ENCODE peak calls at places on chromosomes 12 and 14, in eight cellular contexts. One of them, this sample, is unnamed.
A peak's percentile ranks its signal among the peaks of the same experiment; 100 is the strongest.

GRCh38 chr12:6644903-6645302 is 2.3 kb downstream of the ACRBP start:
- DNase-seq in pancreas: no peak
- DNase-seq in transverse colon: peak; percentile 54
- DNase-seq in cardiac fibroblast: no peak
- DNase-seq in HL-60: no peak
- DNase-seq in neuronal stem cell: no peak
- DNase-seq in fibroblast of mammary gland: no peak
- DNase-seq in colonic mucosa: peak; percentile 49
- DNase-seq in this sample: peak; percentile 72

GRCh38 chr12:50533203-50533584 is 28.4 kb downstream of the DIP2B start:
- DNase-seq in pancreas: no peak
- DNase-seq in transverse colon: no peak
- DNase-seq in cardiac fibroblast: no peak
- DNase-seq in HL-60: no peak
- DNase-seq in neuronal stem cell: no peak
- DNase-seq in fibroblast of mammary gland: no peak
- DNase-seq in colonic mucosa: no peak
- DNase-seq in this sample: no peak

GRCh38 chr12:26119391-26119981 is 5.4 kb downstream of the BHLHE41 start:
- DNase-seq in pancreas: no peak
- DNase-seq in transverse colon: no peak
- DNase-seq in cardiac fibroblast: peak; percentile 84
- DNase-seq in HL-60: peak; percentile 25
- DNase-seq in neuronal stem cell: no peak
- DNase-seq in fibroblast of mammary gland: peak; percentile 78
- DNase-seq in colonic mucosa: peak; percentile 40
- DNase-seq in this sample: no peak

GRCh38 chr12:112183141-112183581 is 57.8 kb downstream of the TRAFD1 start:
- DNase-seq in pancreas: no peak
- DNase-seq in transverse colon: no peak
- DNase-seq in cardiac fibroblast: peak; percentile 55
- DNase-seq in HL-60: no peak
- DNase-seq in neuronal stem cell: no peak
- DNase-seq in fibroblast of mammary gland: peak; percentile 42
- DNase-seq in colonic mucosa: no peak
- DNase-seq in this sample: no peak

GRCh38 chr12:31951008-31951407 is 8.2 kb upstream of the RESF1 start:
- DNase-seq in pancreas: no peak
- DNase-seq in transverse colon: no peak
- DNase-seq in cardiac fibroblast: no peak
- DNase-seq in HL-60: no peak
- DNase-seq in neuronal stem cell: no peak
- DNase-seq in fibroblast of mammary gland: no peak
- DNase-seq in colonic mucosa: no peak
- DNase-seq in this sample: no peak

GRCh38 chr14:36424478-36425102 is 95.4 kb downstream of the NKX2-1 start:
- DNase-seq in pancreas: no peak
- DNase-seq in transverse colon: no peak
- DNase-seq in cardiac fibroblast: no peak
- DNase-seq in HL-60: no peak
- DNase-seq in neuronal stem cell: no peak
- DNase-seq in fibroblast of mammary gland: no peak
- DNase-seq in colonic mucosa: no peak
- DNase-seq in this sample: no peak

GRCh38 chr12:47983541-47984115 is 20.2 kb downstream of the TMEM106C start:
- DNase-seq in pancreas: no peak
- DNase-seq in transverse colon: no peak
- DNase-seq in cardiac fibroblast: no peak
- DNase-seq in HL-60: no peak
- DNase-seq in neuronal stem cell: no peak
- DNase-seq in fibroblast of mammary gland: no peak
- DNase-seq in colonic mucosa: no peak
- DNase-seq in this sample: no peak

GRCh38 chr14:36524874-36525745 is 5.1 kb upstream of the NKX2-1 start:
- DNase-seq in pancreas: no peak
- DNase-seq in transverse colon: peak; percentile 36
- DNase-seq in cardiac fibroblast: no peak
- DNase-seq in HL-60: no peak
- DNase-seq in neuronal stem cell: peak; percentile 81
- DNase-seq in fibroblast of mammary gland: peak; percentile 32
- DNase-seq in colonic mucosa: peak; percentile 64
- DNase-seq in this sample: peak; percentile 50

GRCh38 chr12:11553871-11554533 is 95.5 kb upstream of the ETV6 start:
- DNase-seq in pancreas: peak; percentile 23
- DNase-seq in transverse colon: peak; percentile 58
- DNase-seq in cardiac fibroblast: peak; percentile 73
- DNase-seq in HL-60: peak; percentile 66
- DNase-seq in neuronal stem cell: peak; percentile 9
- DNase-seq in fibroblast of mammary gland: peak; percentile 59
- DNase-seq in colonic mucosa: peak; percentile 72
- DNase-seq in this sample: peak; percentile 46

GRCh38 chr12:11559941-11560340 is 89.5 kb upstream of the ETV6 start:
- DNase-seq in pancreas: no peak
- DNase-seq in transverse colon: no peak
- DNase-seq in cardiac fibroblast: no peak
- DNase-seq in HL-60: no peak
- DNase-seq in neuronal stem cell: no peak
- DNase-seq in fibroblast of mammary gland: no peak
- DNase-seq in colonic mucosa: no peak
- DNase-seq in this sample: no peak

GRCh38 chr12:11555743-11556625 is 93.5 kb upstream of the ETV6 start:
- DNase-seq in pancreas: peak; percentile 24
- DNase-seq in transverse colon: peak; percentile 49
- DNase-seq in cardiac fibroblast: no peak
- DNase-seq in HL-60: no peak
- DNase-seq in neuronal stem cell: no peak
- DNase-seq in fibroblast of mammary gland: no peak
- DNase-seq in colonic mucosa: peak; percentile 36
- DNase-seq in this sample: no peak

GRCh38 chr12:11555195-11555594 is 94.3 kb upstream of the ETV6 start:
- DNase-seq in pancreas: no peak
- DNase-seq in transverse colon: no peak
- DNase-seq in cardiac fibroblast: no peak
- DNase-seq in HL-60: no peak
- DNase-seq in neuronal stem cell: no peak
- DNase-seq in fibroblast of mammary gland: no peak
- DNase-seq in colonic mucosa: no peak
- DNase-seq in this sample: no peak
- H3K4me3 ChIP-seq in pancreas: no peak overlapping the region
- H3K4me3 ChIP-seq in transverse colon: peak overlapping the region; percentile 52
- H3K4me3 ChIP-seq in cardiac fibroblast: no peak overlapping the region
- H3K4me3 ChIP-seq in HL-60: no peak overlapping the region
- H3K4me3 ChIP-seq in neuronal stem cell: no peak overlapping the region
- H3K4me3 ChIP-seq in fibroblast of mammary gland: no peak overlapping the region
- H3K4me3 ChIP-seq in colonic mucosa: no peak overlapping the region
- H3K4me3 ChIP-seq in this sample: peak overlapping the region; percentile 44

DNA sequence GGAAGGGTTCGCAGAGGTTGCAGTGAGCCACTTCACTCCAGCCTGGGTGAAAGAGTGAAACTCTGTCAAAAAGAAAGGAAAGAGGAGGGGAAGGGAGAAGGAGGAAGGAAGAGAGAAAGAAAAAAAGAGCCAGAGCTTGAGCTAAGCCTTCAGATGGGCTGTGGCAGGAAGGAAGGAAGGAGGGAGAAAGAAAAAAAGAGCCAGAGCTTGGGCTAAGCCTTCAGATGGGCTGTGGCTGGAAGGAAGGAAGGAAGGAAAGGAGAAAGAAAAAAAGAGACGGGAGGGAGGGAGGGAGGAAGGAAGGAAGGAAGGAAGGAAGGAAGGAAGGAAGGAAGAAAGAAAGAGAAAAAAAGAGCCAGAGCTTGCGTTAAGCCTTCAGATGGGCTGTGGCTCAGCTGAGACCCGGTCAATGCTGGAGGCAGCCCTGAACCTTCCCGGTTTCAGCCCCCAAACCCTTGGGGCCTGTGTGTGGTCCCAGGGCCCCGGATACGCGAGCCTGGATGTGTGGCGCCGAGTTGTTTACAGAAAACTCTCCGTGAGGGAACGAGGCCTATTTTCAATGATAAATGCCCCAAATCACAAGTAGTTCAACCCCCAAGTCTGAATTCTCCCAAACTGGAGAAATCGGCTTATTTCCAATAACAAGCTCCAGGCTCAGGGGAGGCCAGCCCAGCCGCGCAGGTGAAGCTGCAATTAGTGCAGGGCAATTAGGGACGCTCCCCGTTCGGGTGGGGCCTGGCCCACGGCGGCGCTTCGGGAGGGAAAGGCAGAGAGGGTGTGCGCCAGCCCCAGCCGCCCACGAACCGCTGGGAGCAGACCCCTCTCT is 13.8 kb upstream of the ANKRD9 start:
- DNase-seq in pancreas: no peak
- DNase-seq in transverse colon: peak; percentile 82
- DNase-seq in cardiac fibroblast: no peak
- DNase-seq in HL-60: no peak
- DNase-seq in neuronal stem cell: no peak
- DNase-seq in fibroblast of mammary gland: no peak
- DNase-seq in colonic mucosa: peak; percentile 84
- DNase-seq in this sample: no peak
- H3K4me3 ChIP-seq in pancreas: peak overlapping the region; percentile 68
- H3K4me3 ChIP-seq in transverse colon: peak overlapping the region; percentile 63
- H3K4me3 ChIP-seq in cardiac fibroblast: no peak overlapping the region
- H3K4me3 ChIP-seq in HL-60: no peak overlapping the region
- H3K4me3 ChIP-seq in neuronal stem cell: no peak overlapping the region
- H3K4me3 ChIP-seq in fibroblast of mammary gland: no peak overlapping the region
- H3K4me3 ChIP-seq in colonic mucosa: peak overlapping the region; percentile 33
- H3K4me3 ChIP-seq in this sample: peak overlapping the region; percentile 60

GRCh38 chr14:99261916-99262787 is 9.8 kb downstream of the BCL11B start:
- DNase-seq in pancreas: no peak
- DNase-seq in transverse colon: peak; percentile 57
- DNase-seq in cardiac fibroblast: no peak
- DNase-seq in HL-60: no peak
- DNase-seq in neuronal stem cell: no peak
- DNase-seq in fibroblast of mammary gland: no peak
- DNase-seq in colonic mucosa: no peak
- DNase-seq in this sample: peak; percentile 83
- H3K4me3 ChIP-seq in pancreas: no peak overlapping the region
- H3K4me3 ChIP-seq in transverse colon: no peak overlapping the region
- H3K4me3 ChIP-seq in cardiac fibroblast: no peak overlapping the region
- H3K4me3 ChIP-seq in HL-60: no peak overlapping the region
- H3K4me3 ChIP-seq in neuronal stem cell: no peak overlapping the region
- H3K4me3 ChIP-seq in fibroblast of mammary gland: no peak overlapping the region
- H3K4me3 ChIP-seq in colonic mucosa: no peak overlapping the region
- H3K4me3 ChIP-seq in this sample: peak overlapping the region; percentile 29

DNA sequence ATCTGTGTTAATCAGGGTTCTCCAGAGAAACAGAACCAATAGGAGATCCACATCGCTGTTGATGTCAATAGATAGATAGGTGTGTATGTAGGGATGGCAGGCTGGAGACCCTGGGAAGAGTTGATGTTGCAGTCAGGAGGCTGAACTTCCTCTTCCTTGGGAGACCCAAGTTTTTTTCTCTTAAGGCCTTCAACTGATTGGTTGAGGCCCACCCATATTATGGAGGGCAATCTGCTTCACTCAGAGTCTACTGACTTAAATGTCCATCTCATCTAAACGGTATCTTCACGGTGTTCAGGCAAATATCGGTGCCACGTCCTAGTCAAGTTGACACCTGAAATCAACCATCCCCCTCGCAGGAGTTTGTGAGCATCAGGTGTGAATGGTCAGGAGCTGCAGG is 63.0 kb downstream of the ETV6 start:
- DNase-seq in pancreas: no peak
- DNase-seq in transverse colon: no peak
- DNase-seq in cardiac fibroblast: no peak
- DNase-seq in HL-60: no peak
- DNase-seq in neuronal stem cell: no peak
- DNase-seq in fibroblast of mammary gland: no peak
- DNase-seq in colonic mucosa: no peak
- DNase-seq in this sample: no peak
- H3K4me3 ChIP-seq in pancreas: no peak overlapping the region
- H3K4me3 ChIP-seq in transverse colon: no peak overlapping the region
- H3K4me3 ChIP-seq in cardiac fibroblast: no peak overlapping the region
- H3K4me3 ChIP-seq in HL-60: no peak overlapping the region
- H3K4me3 ChIP-seq in neuronal stem cell: no peak overlapping the region
- H3K4me3 ChIP-seq in fibroblast of mammary gland: no peak overlapping the region
- H3K4me3 ChIP-seq in colonic mucosa: no peak overlapping the region
- H3K4me3 ChIP-seq in this sample: no peak overlapping the region

DNA sequence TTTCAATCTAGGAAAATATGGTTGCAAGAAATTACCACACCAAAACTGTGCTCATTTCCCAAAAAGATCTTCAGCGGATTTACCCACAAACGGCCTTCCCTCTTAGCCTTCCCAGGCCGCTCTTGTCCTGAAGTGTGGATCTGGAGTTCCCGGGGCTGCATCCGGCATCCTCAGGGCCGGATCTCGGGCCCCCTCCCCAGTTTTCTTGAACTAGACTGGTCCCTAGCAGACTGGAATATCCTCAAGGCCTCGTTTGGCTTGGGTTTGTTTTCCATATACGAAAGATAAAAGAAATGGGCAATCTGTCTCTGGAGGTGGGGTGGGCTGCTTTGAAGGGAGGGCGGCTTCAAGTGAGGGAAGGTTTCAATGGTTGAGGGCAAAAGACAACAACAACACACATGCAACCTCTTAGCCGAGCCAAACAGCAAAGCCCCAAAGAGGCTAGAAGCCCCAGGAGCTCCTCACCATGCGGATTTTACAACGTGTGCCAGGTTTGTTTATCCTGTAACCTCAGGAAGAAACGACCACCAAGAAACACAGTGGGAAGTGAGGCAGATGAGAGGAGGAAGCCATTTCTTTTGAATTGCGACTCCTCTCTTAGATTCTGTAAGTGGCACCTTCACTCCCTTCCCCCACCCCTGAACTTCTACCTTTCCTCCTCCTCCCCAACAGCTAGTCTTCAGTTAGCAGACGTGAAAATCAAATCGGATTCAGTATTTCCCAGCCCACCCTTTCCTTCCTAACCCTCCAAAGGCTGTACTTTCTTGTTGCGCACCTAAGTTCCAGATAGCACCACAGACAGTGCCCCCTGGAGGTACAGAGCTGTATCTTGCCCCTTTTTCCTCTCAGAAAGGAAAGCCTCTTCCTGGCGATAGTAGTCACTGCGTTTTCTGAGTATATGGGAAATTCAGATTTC is 2.6 kb downstream of the MYF6 start:
- DNase-seq in pancreas: no peak
- DNase-seq in transverse colon: no peak
- DNase-seq in cardiac fibroblast: peak; percentile 18
- DNase-seq in HL-60: no peak
- DNase-seq in neuronal stem cell: peak; percentile 59
- DNase-seq in fibroblast of mammary gland: no peak
- DNase-seq in colonic mucosa: no peak
- DNase-seq in this sample: no peak
- H3K4me3 ChIP-seq in pancreas: no peak overlapping the region
- H3K4me3 ChIP-seq in transverse colon: no peak overlapping the region
- H3K4me3 ChIP-seq in cardiac fibroblast: no peak overlapping the region
- H3K4me3 ChIP-seq in HL-60: no peak overlapping the region
- H3K4me3 ChIP-seq in neuronal stem cell: no peak overlapping the region
- H3K4me3 ChIP-seq in fibroblast of mammary gland: no peak overlapping the region
- H3K4me3 ChIP-seq in colonic mucosa: no peak overlapping the region
- H3K4me3 ChIP-seq in this sample: no peak overlapping the region